ENCODE peak calls at places on chromosomes 11 and 22, in four cellular contexts. One of them, this sample, is unnamed.

GRCh38 chr11:134358853-134359490 is 27.2 kb downstream of the GLB1L2 start:
- DNase-seq in upper lobe of right lung: peak
- DNase-seq in body of pancreas: no peak
- DNase-seq in adrenal gland: no peak
- DNase-seq in this sample: peak

GRCh38 chr11:128021304-128022006 is 565.9 kb downstream of the ETS1 start:
- DNase-seq in upper lobe of right lung: no peak
- DNase-seq in body of pancreas: no peak
- DNase-seq in adrenal gland: no peak
- DNase-seq in this sample: no peak

GRCh38 chr11:55457641-55458040 is 89.9 kb downstream of the OR4A15 start:
- DNase-seq in upper lobe of right lung: no peak
- DNase-seq in body of pancreas: no peak
- DNase-seq in adrenal gland: no peak
- DNase-seq in this sample: no peak

GRCh38 chr22:41256254-41256897 is 15.6 kb upstream of the CHADL start:
- DNase-seq in upper lobe of right lung: no peak
- DNase-seq in body of pancreas: no peak
- DNase-seq in adrenal gland: peak
- DNase-seq in this sample: peak

GRCh38 chr11:68261006-68261405 is 10.8 kb downstream of the C11orf24 start:
- DNase-seq in upper lobe of right lung: no peak
- DNase-seq in body of pancreas: no peak
- DNase-seq in adrenal gland: no peak
- DNase-seq in this sample: no peak

GRCh38 chr22:29491012-29491411 is 11.0 kb downstream of the NEFH start:
- DNase-seq in upper lobe of right lung: no peak
- DNase-seq in body of pancreas: no peak
- DNase-seq in adrenal gland: no peak
- DNase-seq in this sample: no peak

GRCh38 chr11:5507177-5507576 is 2.6 kb downstream of the UBQLN3 start:
- DNase-seq in upper lobe of right lung: no peak
- DNase-seq in body of pancreas: no peak
- DNase-seq in adrenal gland: no peak
- DNase-seq in this sample: no peak

GRCh38 chr22:28547132-28547842 is 132.4 kb downstream of the TTC28 start:
- DNase-seq in upper lobe of right lung: no peak
- DNase-seq in body of pancreas: no peak
- DNase-seq in adrenal gland: no peak
- DNase-seq in this sample: peak

GRCh38 chr11:105024394-105024793 is 1.4 kb upstream of the CASP5 start:
- DNase-seq in upper lobe of right lung: no peak
- DNase-seq in body of pancreas: no peak
- DNase-seq in adrenal gland: no peak
- DNase-seq in this sample: no peak

GRCh38 chr11:86818466-86819282 is 18.3 kb downstream of the PRSS23 start:
- DNase-seq in upper lobe of right lung: no peak
- DNase-seq in body of pancreas: peak
- DNase-seq in adrenal gland: no peak
- DNase-seq in this sample: no peak

GRCh38 chr11:14974723-14975587 is 2.8 kb upstream of the CALCA start:
- DNase-seq in upper lobe of right lung: peak
- DNase-seq in body of pancreas: peak
- DNase-seq in adrenal gland: peak
- DNase-seq in this sample: peak

GRCh38 chr11:66509131-66509561 is 1.3 kb upstream of the BBS1 start:
- DNase-seq in upper lobe of right lung: no peak
- DNase-seq in body of pancreas: no peak
- DNase-seq in adrenal gland: no peak
- DNase-seq in this sample: no peak

GRCh38 chr11:11531127-11531526 is 90.7 kb downstream of the GALNT18 start:
- DNase-seq in upper lobe of right lung: no peak
- DNase-seq in body of pancreas: no peak
- DNase-seq in adrenal gland: no peak
- DNase-seq in this sample: no peak

GRCh38 chr11:2870955-2871720 is 14.4 kb downstream of the CDKN1C start:
- DNase-seq in upper lobe of right lung: no peak
- DNase-seq in body of pancreas: no peak
- DNase-seq in adrenal gland: no peak
- DNase-seq in this sample: no peak

GRCh38 chr11:125175896-125176575 is 11.5 kb downstream of the PKNOX2 start:
- DNase-seq in upper lobe of right lung: no peak
- DNase-seq in body of pancreas: peak
- DNase-seq in adrenal gland: no peak
- DNase-seq in this sample: no peak

GRCh38 chr11:78586452-78587046 is 11.9 kb upstream of the NARS2 start:
- DNase-seq in upper lobe of right lung: no peak
- DNase-seq in body of pancreas: no peak
- DNase-seq in adrenal gland: no peak
- DNase-seq in this sample: peak

GRCh38 chr11:9566561-9567063 is 6.9 kb upstream of the WEE1 start:
- DNase-seq in upper lobe of right lung: no peak
- DNase-seq in body of pancreas: no peak
- DNase-seq in adrenal gland: no peak
- DNase-seq in this sample: peak

GRCh38 chr22:40405178-40406062 is 35.0 kb downstream of the SGSM3 start:
- DNase-seq in upper lobe of right lung: peak
- DNase-seq in body of pancreas: no peak
- DNase-seq in adrenal gland: no peak
- DNase-seq in this sample: no peak

GRCh38 chr11:11502303-11502828 is 119.4 kb downstream of the GALNT18 start:
- DNase-seq in upper lobe of right lung: no peak
- DNase-seq in body of pancreas: no peak
- DNase-seq in adrenal gland: no peak
- DNase-seq in this sample: no peak

GRCh38 chr22:37330200-37331033 is 48.1 kb downstream of the CYTH4 start:
- DNase-seq in upper lobe of right lung: peak
- DNase-seq in body of pancreas: peak
- DNase-seq in adrenal gland: peak
- DNase-seq in this sample: peak

GRCh38 chr22:37333724-37334460 is 51.6 kb downstream of the CYTH4 start:
- DNase-seq in upper lobe of right lung: no peak
- DNase-seq in body of pancreas: no peak
- DNase-seq in adrenal gland: no peak
- DNase-seq in this sample: peak

GRCh38 chr22:37329239-37330140 is 47.2 kb downstream of the CYTH4 start:
- DNase-seq in upper lobe of right lung: no peak
- DNase-seq in body of pancreas: no peak
- DNase-seq in adrenal gland: no peak
- DNase-seq in this sample: peak

GRCh38 chr22:37331034-37331428 is 48.7 kb downstream of the CYTH4 start:
- DNase-seq in upper lobe of right lung: no peak
- DNase-seq in body of pancreas: no peak
- DNase-seq in adrenal gland: peak
- DNase-seq in this sample: peak

DNA sequence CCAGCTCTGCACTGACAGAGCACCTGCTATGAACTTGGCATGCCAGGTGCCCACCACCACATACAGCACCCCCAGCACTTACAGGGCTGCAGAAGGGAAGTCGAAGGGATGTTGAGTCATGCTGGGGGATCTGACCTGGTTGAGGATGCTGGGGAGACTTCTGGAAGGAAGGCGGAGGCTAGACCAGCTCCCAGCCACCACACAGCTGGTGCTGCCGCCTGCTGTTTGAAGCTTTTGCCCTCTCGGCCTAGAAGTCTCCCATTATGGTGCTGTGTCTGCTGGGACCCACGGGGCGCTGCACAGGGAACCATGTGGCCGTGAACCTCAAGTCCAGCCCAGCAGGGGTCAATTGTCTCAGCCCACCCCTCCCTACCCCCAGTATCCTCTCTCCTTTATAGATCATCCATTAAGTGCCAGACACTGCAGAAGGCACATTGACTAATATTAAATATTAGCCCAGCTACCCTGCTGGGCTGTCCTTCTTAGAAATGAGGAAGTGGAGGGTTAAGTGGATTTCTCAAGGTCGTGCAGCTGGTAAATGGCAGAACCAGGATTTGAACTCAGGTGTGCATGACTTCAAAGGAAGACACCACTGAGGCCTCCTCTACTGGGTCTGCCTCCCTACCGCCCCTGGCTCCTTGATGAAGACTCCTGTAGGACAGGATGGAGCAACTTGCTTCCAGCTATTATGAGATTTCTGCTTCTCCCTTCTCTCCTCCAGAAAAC is 49.7 kb downstream of the CYTH4 start:
- DNase-seq in upper lobe of right lung: no peak
- DNase-seq in body of pancreas: no peak
- DNase-seq in adrenal gland: no peak
- DNase-seq in this sample: peak
- TF ChIP-seq CTCF in upper lobe of right lung: no peak
- TF ChIP-seq CTCF in body of pancreas: no peak
- TF ChIP-seq CTCF in adrenal gland: no peak
- TF ChIP-seq CTCF in this sample: no peak

DNA sequence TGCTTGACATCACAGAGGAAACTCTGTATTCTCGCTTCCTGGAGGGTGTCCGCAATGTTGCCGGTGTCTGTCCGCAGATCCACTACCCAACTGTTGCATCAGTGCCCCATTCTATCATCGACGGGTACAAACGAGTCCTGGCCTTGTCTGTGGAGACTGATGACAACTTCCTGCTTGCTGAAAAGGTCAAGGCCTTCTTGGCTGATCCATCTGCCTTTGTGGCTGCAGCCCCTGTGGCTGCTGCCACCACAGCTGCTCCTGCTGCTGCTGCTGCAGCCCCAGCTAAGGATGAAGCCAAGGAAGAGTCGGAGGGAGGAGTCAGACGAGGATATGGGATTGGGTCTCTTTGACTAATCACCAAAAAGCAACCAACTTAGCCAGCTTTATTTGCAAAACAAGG is 42.9 kb upstream of the DAGLA start:
- DNase-seq in upper lobe of right lung: no peak
- DNase-seq in body of pancreas: no peak
- DNase-seq in adrenal gland: peak
- DNase-seq in this sample: no peak
- TF ChIP-seq CTCF in upper lobe of right lung: no peak
- TF ChIP-seq CTCF in body of pancreas: no peak
- TF ChIP-seq CTCF in adrenal gland: no peak
- TF ChIP-seq CTCF in this sample: no peak

GRCh38 chr11:77064648-77065217 is 2.0 kb upstream of the CAPN5 start:
- DNase-seq in upper lobe of right lung: peak
- DNase-seq in body of pancreas: no peak
- DNase-seq in adrenal gland: no peak
- DNase-seq in this sample: no peak

GRCh38 chr11:77065878-77066228 is 918 bp upstream of the CAPN5 start:
- DNase-seq in upper lobe of right lung: peak
- DNase-seq in body of pancreas: peak
- DNase-seq in adrenal gland: no peak
- DNase-seq in this sample: no peak

GRCh38 chr11:77067776-77068460 is 1.1 kb downstream of the CAPN5 start:
- DNase-seq in upper lobe of right lung: peak
- DNase-seq in body of pancreas: no peak
- DNase-seq in adrenal gland: no peak
- DNase-seq in this sample: no peak

GRCh38 chr11:77068461-77069335 is 1.9 kb downstream of the CAPN5 start:
- DNase-seq in upper lobe of right lung: peak
- DNase-seq in body of pancreas: no peak
- DNase-seq in adrenal gland: no peak
- DNase-seq in this sample: peak

GRCh38 chr11:77066229-77067023 is at the start of gene CAPN5:
- DNase-seq in upper lobe of right lung: peak
- DNase-seq in body of pancreas: peak
- DNase-seq in adrenal gland: peak
- DNase-seq in this sample: peak
- TF ChIP-seq CTCF in upper lobe of right lung: peak
- TF ChIP-seq CTCF in body of pancreas: no peak
- TF ChIP-seq CTCF in adrenal gland: peak
- TF ChIP-seq CTCF in this sample: peak

GRCh38 chr11:130315354-130315970 is 745 bp upstream of the ZBTB44 start:
- DNase-seq in upper lobe of right lung: peak
- DNase-seq in body of pancreas: peak
- DNase-seq in adrenal gland: peak
- DNase-seq in this sample: no peak
- TF ChIP-seq CTCF in upper lobe of right lung: peak
- TF ChIP-seq CTCF in body of pancreas: peak
- TF ChIP-seq CTCF in adrenal gland: no peak
- TF ChIP-seq CTCF in this sample: no peak

This sample was measured in osteoblast.